ENCODE peak calls at places on chromosomes 6 and 20, in four cellular contexts. One of them, this sample, is unnamed.

GRCh38 chr20:52041966-52042365 is 149.6 kb downstream of the ZFP64 start:
- DNase-seq in cardiac fibroblast: no peak
- DNase-seq in hepatic stellate cell: no peak
- DNase-seq in fibroblast of mammary gland: no peak
- DNase-seq in this sample: no peak

GRCh38 chr20:38229376-38230252 is 30.9 kb downstream of the KIAA1755 start:
- DNase-seq in cardiac fibroblast: peak; percentile 52
- DNase-seq in hepatic stellate cell: peak; percentile 76
- DNase-seq in fibroblast of mammary gland: peak; percentile 46
- DNase-seq in this sample: no peak

GRCh38 chr20:62918137-62918536 is 8.2 kb downstream of the DIDO1 start:
- DNase-seq in cardiac fibroblast: no peak
- DNase-seq in hepatic stellate cell: no peak
- DNase-seq in fibroblast of mammary gland: no peak
- DNase-seq in this sample: no peak

GRCh38 chr6:165616116-165616515 is 46.9 kb downstream of the PDE10A start:
- DNase-seq in cardiac fibroblast: peak; percentile 96
- DNase-seq in hepatic stellate cell: peak; percentile 82
- DNase-seq in fibroblast of mammary gland: peak; percentile 61
- DNase-seq in this sample: no peak

GRCh38 chr20:13141541-13141940 is 79.5 kb upstream of the ISM1 start:
- DNase-seq in cardiac fibroblast: no peak
- DNase-seq in hepatic stellate cell: no peak
- DNase-seq in fibroblast of mammary gland: peak; percentile 21
- DNase-seq in this sample: no peak

GRCh38 chr6:37783831-37784584 is 35.5 kb upstream of the ZFAND3 start:
- DNase-seq in cardiac fibroblast: peak; percentile 53
- DNase-seq in hepatic stellate cell: peak; percentile 47
- DNase-seq in fibroblast of mammary gland: peak; percentile 50
- DNase-seq in this sample: no peak

GRCh38 chr6:156190270-156190669 is 586.9 kb upstream of the ARID1B start:
- DNase-seq in cardiac fibroblast: no peak
- DNase-seq in hepatic stellate cell: no peak
- DNase-seq in fibroblast of mammary gland: no peak
- DNase-seq in this sample: no peak

GRCh38 chr6:15952231-15953151 is 176.4 kb upstream of the MYLIP start:
- DNase-seq in cardiac fibroblast: no peak
- DNase-seq in hepatic stellate cell: no peak
- DNase-seq in fibroblast of mammary gland: no peak
- DNase-seq in this sample: no peak

GRCh38 chr6:152983637-152984386 is 971 bp upstream of the FBXO5 start:
- DNase-seq in cardiac fibroblast: peak; percentile 83
- DNase-seq in hepatic stellate cell: peak; percentile 95
- DNase-seq in fibroblast of mammary gland: peak; percentile 88
- DNase-seq in this sample: peak; percentile 99

GRCh38 chr6:14734052-14734415 is 511.8 kb upstream of the JARID2 start:
- DNase-seq in cardiac fibroblast: no peak
- DNase-seq in hepatic stellate cell: no peak
- DNase-seq in fibroblast of mammary gland: peak; percentile 94
- DNase-seq in this sample: no peak